ENCODE peak calls at places on chromosomes 6 and 20, in four cellular contexts. One of them, this sample, is unnamed.

GRCh38 chr6:83193747-83194582 is 808 bp downstream of the RWDD2A start:
- DNase-seq in GM23248: peak
- DNase-seq in astrocyte: peak
- DNase-seq in MM.1S: peak
- DNase-seq in this sample: no peak

GRCh38 chr6:42316390-42316970 is 98.8 kb upstream of the MRPS10 start:
- DNase-seq in GM23248: peak
- DNase-seq in astrocyte: peak
- DNase-seq in MM.1S: no peak
- DNase-seq in this sample: no peak

GRCh38 chr20:53894707-53895384 is 175.5 kb downstream of the BCAS1 start:
- DNase-seq in GM23248: no peak
- DNase-seq in astrocyte: no peak
- DNase-seq in MM.1S: no peak
- DNase-seq in this sample: no peak

GRCh38 chr6:100202417-100203194 is 208.6 kb upstream of the MCHR2 start:
- DNase-seq in GM23248: peak
- DNase-seq in astrocyte: peak
- DNase-seq in MM.1S: no peak
- DNase-seq in this sample: no peak

GRCh38 chr6:121222656-121223055 is 111.6 kb downstream of the TBC1D32 start:
- DNase-seq in GM23248: peak
- DNase-seq in astrocyte: peak
- DNase-seq in MM.1S: no peak
- DNase-seq in this sample: no peak

GRCh38 chr20:47336013-47336754 is 20.3 kb downstream of the ZMYND8 start:
- DNase-seq in GM23248: peak
- DNase-seq in astrocyte: peak
- DNase-seq in MM.1S: no peak
- DNase-seq in this sample: no peak

GRCh38 chr6:157891544-157892362 is 68.7 kb downstream of the SNX9 start:
- DNase-seq in GM23248: no peak
- DNase-seq in astrocyte: peak
- DNase-seq in MM.1S: no peak
- DNase-seq in this sample: no peak

GRCh38 chr6:15346315-15346714 is 100.4 kb downstream of the JARID2 start:
- DNase-seq in GM23248: no peak
- DNase-seq in astrocyte: no peak
- DNase-seq in MM.1S: no peak
- DNase-seq in this sample: no peak

GRCh38 chr6:72950114-72950860 is 275.0 kb downstream of the KHDC1L start:
- DNase-seq in GM23248: peak
- DNase-seq in astrocyte: peak
- DNase-seq in MM.1S: no peak
- DNase-seq in this sample: no peak

GRCh38 chr6:117485433-117485832 is 3.0 kb downstream of the DCBLD1 start:
- DNase-seq in GM23248: no peak
- DNase-seq in astrocyte: no peak
- DNase-seq in MM.1S: no peak
- DNase-seq in this sample: no peak

GRCh38 chr6:136069119-136069518 is 181.0 kb downstream of the MTFR2 start:
- DNase-seq in GM23248: peak
- DNase-seq in astrocyte: peak
- DNase-seq in MM.1S: no peak
- DNase-seq in this sample: no peak

GRCh38 chr6:24987439-24987838 is 51.7 kb upstream of the RIPOR2 start:
- DNase-seq in GM23248: no peak
- DNase-seq in astrocyte: no peak
- DNase-seq in MM.1S: no peak
- DNase-seq in this sample: no peak

GRCh38 chr20:45987108-45987780 is 15.2 kb upstream of the ZNF335 start:
- DNase-seq in GM23248: peak
- DNase-seq in astrocyte: no peak
- DNase-seq in MM.1S: peak
- DNase-seq in this sample: no peak

GRCh38 chr6:11323666-11324452 is 91.4 kb upstream of the NEDD9 start:
- DNase-seq in GM23248: no peak
- DNase-seq in astrocyte: no peak
- DNase-seq in MM.1S: no peak
- DNase-seq in this sample: no peak

GRCh38 chr20:2820896-2821869 is 5.0 kb downstream of the TMEM239 start:
- DNase-seq in GM23248: no peak
- DNase-seq in astrocyte: no peak
- DNase-seq in MM.1S: no peak
- DNase-seq in this sample: no peak

GRCh38 chr6:122726649-122727048 is 52.9 kb upstream of the FABP7 start:
- DNase-seq in GM23248: peak
- DNase-seq in astrocyte: no peak
- DNase-seq in MM.1S: peak
- DNase-seq in this sample: no peak

GRCh38 chr6:158011478-158011920 is 29.8 kb downstream of the SYNJ2 start:
- DNase-seq in GM23248: no peak
- DNase-seq in astrocyte: peak
- DNase-seq in MM.1S: no peak
- DNase-seq in this sample: no peak

GRCh38 chr6:79672631-79673065 is 41.5 kb downstream of the SH3BGRL2 start:
- DNase-seq in GM23248: peak
- DNase-seq in astrocyte: peak
- DNase-seq in MM.1S: peak
- DNase-seq in this sample: no peak

GRCh38 chr20:39885975-39886649 is 802.9 kb downstream of the MAFB start:
- DNase-seq in GM23248: peak
- DNase-seq in astrocyte: peak
- DNase-seq in MM.1S: peak
- DNase-seq in this sample: peak

GRCh38 chr6:153976921-153977693 is 61.9 kb upstream of the OPRM1 start:
- DNase-seq in GM23248: peak
- DNase-seq in astrocyte: peak
- DNase-seq in MM.1S: no peak
- DNase-seq in this sample: no peak

GRCh38 chr6:44590471-44590870 is 203.0 kb downstream of the CDC5L start:
- DNase-seq in GM23248: no peak
- DNase-seq in astrocyte: no peak
- DNase-seq in MM.1S: no peak
- DNase-seq in this sample: no peak

GRCh38 chr20:48467622-48468021 is 360.2 kb downstream of the PREX1 start:
- DNase-seq in GM23248: no peak
- DNase-seq in astrocyte: no peak
- DNase-seq in MM.1S: peak
- DNase-seq in this sample: no peak

GRCh38 chr6:168243812-168244376 is 75.7 kb downstream of the DACT2 start:
- DNase-seq in GM23248: no peak
- DNase-seq in astrocyte: no peak
- DNase-seq in MM.1S: no peak
- DNase-seq in this sample: no peak

GRCh38 chr20:23776067-23776771 is 25.5 kb upstream of the CST1 start:
- DNase-seq in GM23248: no peak
- DNase-seq in astrocyte: no peak
- DNase-seq in MM.1S: no peak
- DNase-seq in this sample: no peak

GRCh38 chr6:91045152-91045551 is 458.3 kb upstream of the MAP3K7 start:
- DNase-seq in GM23248: no peak
- DNase-seq in astrocyte: no peak
- DNase-seq in MM.1S: no peak
- DNase-seq in this sample: no peak

GRCh38 chr6:74596586-74596985 is 609.3 kb downstream of the COL12A1 start:
- DNase-seq in GM23248: no peak
- DNase-seq in astrocyte: peak
- DNase-seq in MM.1S: no peak
- DNase-seq in this sample: no peak

GRCh38 chr20:20267685-20268429 is 100.0 kb upstream of the INSM1 start:
- DNase-seq in GM23248: no peak
- DNase-seq in astrocyte: no peak
- DNase-seq in MM.1S: no peak
- DNase-seq in this sample: no peak

GRCh38 chr20:44491635-44492395 is 16.1 kb downstream of the TTPAL start:
- DNase-seq in GM23248: peak
- DNase-seq in astrocyte: no peak
- DNase-seq in MM.1S: no peak
- DNase-seq in this sample: no peak

GRCh38 chr6:16635810-16636602 is 125.3 kb downstream of the ATXN1 start:
- DNase-seq in GM23248: peak
- DNase-seq in astrocyte: peak
- DNase-seq in MM.1S: peak
- DNase-seq in this sample: no peak

GRCh38 chr20:39070484-39071231 is 108.5 kb downstream of the DHX35 start:
- DNase-seq in GM23248: peak
- DNase-seq in astrocyte: peak
- DNase-seq in MM.1S: no peak
- DNase-seq in this sample: no peak

GRCh38 chr20:64266988-64267387 is 11.4 kb downstream of the PCMTD2 start:
- DNase-seq in GM23248: no peak
- DNase-seq in astrocyte: no peak
- DNase-seq in MM.1S: no peak
- DNase-seq in this sample: no peak

GRCh38 chr6:141657812-141658211 is 474.9 kb upstream of the GJE1 start:
- DNase-seq in GM23248: no peak
- DNase-seq in astrocyte: no peak
- DNase-seq in MM.1S: no peak
- DNase-seq in this sample: no peak

GRCh38 chr6:11952291-11952690 is 59.8 kb upstream of the HIVEP1 start:
- DNase-seq in GM23248: peak
- DNase-seq in astrocyte: no peak
- DNase-seq in MM.1S: no peak
- DNase-seq in this sample: no peak

GRCh38 chr20:19212524-19213502 is at the start of gene SLC24A3:
- DNase-seq in GM23248: peak
- DNase-seq in astrocyte: no peak
- DNase-seq in MM.1S: peak
- DNase-seq in this sample: no peak
- TF ChIP-seq EZH2 in GM23248: peak
- TF ChIP-seq EZH2 in astrocyte: peak
- TF ChIP-seq EZH2 in MM.1S: no peak
- TF ChIP-seq EZH2 in this sample: no peak

GRCh38 chr20:31746068-31746878 is 7.2 kb downstream of the TPX2 start:
- DNase-seq in GM23248: no peak
- DNase-seq in astrocyte: no peak
- DNase-seq in MM.1S: no peak
- DNase-seq in this sample: no peak

GRCh38 chr20:31740208-31740607 is 1.1 kb downstream of the TPX2 start:
- DNase-seq in GM23248: peak
- DNase-seq in astrocyte: peak
- DNase-seq in MM.1S: peak
- DNase-seq in this sample: no peak

GRCh38 chr20:31739550-31739863 is 417 bp downstream of the TPX2 start:
- DNase-seq in GM23248: peak
- DNase-seq in astrocyte: no peak
- DNase-seq in MM.1S: no peak
- DNase-seq in this sample: no peak

GRCh38 chr20:31738729-31739549 is at the start of gene TPX2:
- DNase-seq in GM23248: peak
- DNase-seq in astrocyte: peak
- DNase-seq in MM.1S: peak
- DNase-seq in this sample: peak

DNA sequence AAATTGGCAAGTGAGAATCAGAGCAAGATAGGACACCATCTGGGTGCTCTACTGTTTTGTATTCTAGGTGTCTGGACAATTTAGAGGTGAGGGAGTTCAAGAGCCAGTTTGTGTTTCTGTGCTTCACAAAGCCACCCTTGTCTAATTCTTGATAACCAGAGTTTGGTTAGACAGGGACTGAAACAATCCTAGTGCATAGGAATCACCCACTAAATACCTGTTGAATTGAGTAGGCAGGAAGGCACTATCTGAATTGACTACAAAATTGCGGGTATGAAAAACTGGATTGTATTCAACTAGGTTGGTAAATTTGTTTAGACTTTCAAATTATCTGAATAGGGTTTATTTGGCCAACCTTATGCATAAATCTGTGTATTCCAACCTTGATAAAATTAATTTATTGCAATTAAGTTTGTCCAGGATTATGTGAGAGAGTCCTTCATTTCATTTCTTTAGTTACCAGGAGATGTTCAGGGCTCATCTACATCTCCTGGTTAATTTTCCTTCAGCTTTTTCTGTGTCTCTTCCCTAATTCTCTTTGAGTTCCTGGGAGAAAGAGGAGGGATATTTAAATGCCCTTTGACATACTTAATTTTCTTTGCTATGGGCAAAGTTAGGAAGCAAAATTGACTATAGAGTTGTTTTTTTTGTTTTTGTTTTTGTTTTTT is 1.7 kb downstream of the TPX2 start:
- DNase-seq in GM23248: no peak
- DNase-seq in astrocyte: no peak
- DNase-seq in MM.1S: no peak
- DNase-seq in this sample: no peak
- H3K4me3 ChIP-seq in GM23248: peak
- H3K4me3 ChIP-seq in astrocyte: peak
- H3K4me3 ChIP-seq in MM.1S: peak
- H3K4me3 ChIP-seq in this sample: peak

GRCh38 chr6:52502306-52503029 is 74.4 kb downstream of the TRAM2 start:
- DNase-seq in GM23248: no peak
- DNase-seq in astrocyte: no peak
- DNase-seq in MM.1S: no peak
- DNase-seq in this sample: no peak
- H3K9ac ChIP-seq in GM23248: peak
- H3K9ac ChIP-seq in astrocyte: no peak
- H3K9ac ChIP-seq in MM.1S: no peak
- H3K9ac ChIP-seq in this sample: no peak

GRCh38 chr6:50822078-50822476 is 3.4 kb downstream of the TFAP2B start:
- DNase-seq in GM23248: peak
- DNase-seq in astrocyte: no peak
- DNase-seq in MM.1S: no peak
- DNase-seq in this sample: no peak

GRCh38 chr6:50825375-50826036 is 6.8 kb downstream of the TFAP2B start:
- DNase-seq in GM23248: no peak
- DNase-seq in astrocyte: no peak
- DNase-seq in MM.1S: no peak
- DNase-seq in this sample: no peak

GRCh38 chr6:50821431-50822077 is 2.9 kb downstream of the TFAP2B start:
- DNase-seq in GM23248: no peak
- DNase-seq in astrocyte: no peak
- DNase-seq in MM.1S: no peak
- DNase-seq in this sample: no peak

GRCh38 chr6:50824505-50824904 is 5.8 kb downstream of the TFAP2B start:
- DNase-seq in GM23248: no peak
- DNase-seq in astrocyte: no peak
- DNase-seq in MM.1S: no peak
- DNase-seq in this sample: no peak

GRCh38 chr6:50823130-50823920 is 4.7 kb downstream of the TFAP2B start:
- DNase-seq in GM23248: no peak
- DNase-seq in astrocyte: no peak
- DNase-seq in MM.1S: no peak
- DNase-seq in this sample: no peak
- TF ChIP-seq EZH2 in GM23248: peak
- TF ChIP-seq EZH2 in astrocyte: peak
- TF ChIP-seq EZH2 in MM.1S: no peak
- TF ChIP-seq EZH2 in this sample: no peak

This sample was measured in SK-N-MC.